ENCODE peak calls at places on chromosomes 16 and 17, in seven cellular contexts. One of them, this sample, is unnamed.

GRCh38 chr17:1351967-1352366 is 48.1 kb downstream of the YWHAE start:
- DNase-seq in nephron progenitor cell: no peak
- DNase-seq in stimulated activated CD4-positive, alpha-beta T cell treated with anti-CD3 and anti-CD28 coated beads, Interleukin-15, amount 100 ng/mL, for 1 hour: no peak
- DNase-seq in stimulated activated CD8-positive, alpha-beta memory T cell treated with anti-CD3 and anti-CD28 coated beads, Interleukin-12 subunit alpha, Interleukin-12 subunit beta, amount 100 ng/mL, for 1 hour: no peak
- DNase-seq in HAP-1: no peak
- DNase-seq in tibial artery: no peak
- DNase-seq in activated CD4-positive, alpha-beta T cell treated with anti-CD3 and anti-CD28 coated beads, Interleukin-2, amount 50 U/mL, for 48 hours: no peak
- DNase-seq in this sample: no peak

GRCh38 chr16:55502801-55503366 is 6.0 kb upstream of the LPCAT2 start:
- DNase-seq in nephron progenitor cell: peak
- DNase-seq in stimulated activated CD4-positive, alpha-beta T cell treated with anti-CD3 and anti-CD28 coated beads, Interleukin-15, amount 100 ng/mL, for 1 hour: no peak
- DNase-seq in activated CD4-positive, alpha-beta T cell treated with anti-CD3 and anti-CD28 coated beads, Interleukin-2, amount 50 U/mL, for 48 hours: no peak
- DNase-seq in tibial artery: peak
- DNase-seq in HAP-1: peak
- DNase-seq in stimulated activated CD8-positive, alpha-beta memory T cell treated with anti-CD3 and anti-CD28 coated beads, Interleukin-12 subunit alpha, Interleukin-12 subunit beta, amount 100 ng/mL, for 1 hour: no peak
- DNase-seq in this sample: peak

GRCh38 chr16:56041556-56042140 is 149.6 kb upstream of the GNAO1 start:
- DNase-seq in stimulated activated CD4-positive, alpha-beta T cell treated with anti-CD3 and anti-CD28 coated beads, Interleukin-15, amount 100 ng/mL, for 1 hour: no peak
- DNase-seq in tibial artery: no peak
- DNase-seq in stimulated activated CD8-positive, alpha-beta memory T cell treated with anti-CD3 and anti-CD28 coated beads, Interleukin-12 subunit alpha, Interleukin-12 subunit beta, amount 100 ng/mL, for 1 hour: peak
- DNase-seq in HAP-1: peak
- DNase-seq in activated CD4-positive, alpha-beta T cell treated with anti-CD3 and anti-CD28 coated beads, Interleukin-2, amount 50 U/mL, for 48 hours: peak
- DNase-seq in nephron progenitor cell: peak
- DNase-seq in this sample: peak

GRCh38 chr17:8345052-8345690 is 5.5 kb downstream of the ODF4 start:
- DNase-seq in nephron progenitor cell: no peak
- DNase-seq in stimulated activated CD4-positive, alpha-beta T cell treated with anti-CD3 and anti-CD28 coated beads, Interleukin-15, amount 100 ng/mL, for 1 hour: no peak
- DNase-seq in HAP-1: no peak
- DNase-seq in activated CD4-positive, alpha-beta T cell treated with anti-CD3 and anti-CD28 coated beads, Interleukin-2, amount 50 U/mL, for 48 hours: no peak
- DNase-seq in stimulated activated CD8-positive, alpha-beta memory T cell treated with anti-CD3 and anti-CD28 coated beads, Interleukin-12 subunit alpha, Interleukin-12 subunit beta, amount 100 ng/mL, for 1 hour: no peak
- DNase-seq in tibial artery: no peak
- DNase-seq in this sample: no peak

GRCh38 chr17:58875261-58875660 is 119.6 kb downstream of the PPM1E start:
- DNase-seq in stimulated activated CD8-positive, alpha-beta memory T cell treated with anti-CD3 and anti-CD28 coated beads, Interleukin-12 subunit alpha, Interleukin-12 subunit beta, amount 100 ng/mL, for 1 hour: no peak
- DNase-seq in tibial artery: no peak
- DNase-seq in HAP-1: no peak
- DNase-seq in nephron progenitor cell: no peak
- DNase-seq in activated CD4-positive, alpha-beta T cell treated with anti-CD3 and anti-CD28 coated beads, Interleukin-2, amount 50 U/mL, for 48 hours: no peak
- DNase-seq in stimulated activated CD4-positive, alpha-beta T cell treated with anti-CD3 and anti-CD28 coated beads, Interleukin-15, amount 100 ng/mL, for 1 hour: no peak
- DNase-seq in this sample: no peak

GRCh38 chr17:77570565-77570898 is 388.0 kb upstream of the TNRC6C start:
- DNase-seq in nephron progenitor cell: no peak
- DNase-seq in activated CD4-positive, alpha-beta T cell treated with anti-CD3 and anti-CD28 coated beads, Interleukin-2, amount 50 U/mL, for 48 hours: no peak
- DNase-seq in stimulated activated CD8-positive, alpha-beta memory T cell treated with anti-CD3 and anti-CD28 coated beads, Interleukin-12 subunit alpha, Interleukin-12 subunit beta, amount 100 ng/mL, for 1 hour: no peak
- DNase-seq in HAP-1: no peak
- DNase-seq in tibial artery: peak
- DNase-seq in stimulated activated CD4-positive, alpha-beta T cell treated with anti-CD3 and anti-CD28 coated beads, Interleukin-15, amount 100 ng/mL, for 1 hour: no peak
- DNase-seq in this sample: no peak

GRCh38 chr17:58956997-58957724 is 149.5 kb downstream of the TRIM37 start:
- DNase-seq in nephron progenitor cell: no peak
- DNase-seq in tibial artery: no peak
- DNase-seq in stimulated activated CD4-positive, alpha-beta T cell treated with anti-CD3 and anti-CD28 coated beads, Interleukin-15, amount 100 ng/mL, for 1 hour: no peak
- DNase-seq in activated CD4-positive, alpha-beta T cell treated with anti-CD3 and anti-CD28 coated beads, Interleukin-2, amount 50 U/mL, for 48 hours: no peak
- DNase-seq in stimulated activated CD8-positive, alpha-beta memory T cell treated with anti-CD3 and anti-CD28 coated beads, Interleukin-12 subunit alpha, Interleukin-12 subunit beta, amount 100 ng/mL, for 1 hour: no peak
- DNase-seq in HAP-1: no peak
- DNase-seq in this sample: no peak

GRCh38 chr17:62625184-62625869 is 2.1 kb upstream of the MRC2 start:
- DNase-seq in stimulated activated CD4-positive, alpha-beta T cell treated with anti-CD3 and anti-CD28 coated beads, Interleukin-15, amount 100 ng/mL, for 1 hour: no peak
- DNase-seq in activated CD4-positive, alpha-beta T cell treated with anti-CD3 and anti-CD28 coated beads, Interleukin-2, amount 50 U/mL, for 48 hours: no peak
- DNase-seq in HAP-1: no peak
- DNase-seq in stimulated activated CD8-positive, alpha-beta memory T cell treated with anti-CD3 and anti-CD28 coated beads, Interleukin-12 subunit alpha, Interleukin-12 subunit beta, amount 100 ng/mL, for 1 hour: no peak
- DNase-seq in nephron progenitor cell: no peak
- DNase-seq in tibial artery: no peak
- DNase-seq in this sample: no peak

GRCh38 chr17:69474171-69474831 is 59.8 kb downstream of the MAP2K6 start:
- DNase-seq in activated CD4-positive, alpha-beta T cell treated with anti-CD3 and anti-CD28 coated beads, Interleukin-2, amount 50 U/mL, for 48 hours: no peak
- DNase-seq in tibial artery: no peak
- DNase-seq in stimulated activated CD4-positive, alpha-beta T cell treated with anti-CD3 and anti-CD28 coated beads, Interleukin-15, amount 100 ng/mL, for 1 hour: no peak
- DNase-seq in nephron progenitor cell: no peak
- DNase-seq in HAP-1: no peak
- DNase-seq in stimulated activated CD8-positive, alpha-beta memory T cell treated with anti-CD3 and anti-CD28 coated beads, Interleukin-12 subunit alpha, Interleukin-12 subunit beta, amount 100 ng/mL, for 1 hour: no peak
- DNase-seq in this sample: no peak

GRCh38 chr16:89613101-89613953 is at the start of gene DPEP1:
- DNase-seq in HAP-1: no peak
- DNase-seq in stimulated activated CD4-positive, alpha-beta T cell treated with anti-CD3 and anti-CD28 coated beads, Interleukin-15, amount 100 ng/mL, for 1 hour: no peak
- DNase-seq in tibial artery: no peak
- DNase-seq in stimulated activated CD8-positive, alpha-beta memory T cell treated with anti-CD3 and anti-CD28 coated beads, Interleukin-12 subunit alpha, Interleukin-12 subunit beta, amount 100 ng/mL, for 1 hour: no peak
- DNase-seq in activated CD4-positive, alpha-beta T cell treated with anti-CD3 and anti-CD28 coated beads, Interleukin-2, amount 50 U/mL, for 48 hours: no peak
- DNase-seq in nephron progenitor cell: no peak
- DNase-seq in this sample: no peak

GRCh38 chr17:82517230-82517865 is 2.2 kb upstream of the FOXK2 start:
- DNase-seq in tibial artery: no peak
- DNase-seq in stimulated activated CD8-positive, alpha-beta memory T cell treated with anti-CD3 and anti-CD28 coated beads, Interleukin-12 subunit alpha, Interleukin-12 subunit beta, amount 100 ng/mL, for 1 hour: no peak
- DNase-seq in stimulated activated CD4-positive, alpha-beta T cell treated with anti-CD3 and anti-CD28 coated beads, Interleukin-15, amount 100 ng/mL, for 1 hour: no peak
- DNase-seq in activated CD4-positive, alpha-beta T cell treated with anti-CD3 and anti-CD28 coated beads, Interleukin-2, amount 50 U/mL, for 48 hours: no peak
- DNase-seq in nephron progenitor cell: no peak
- DNase-seq in HAP-1: no peak
- DNase-seq in this sample: no peak

GRCh38 chr16:23948949-23949392 is 113.2 kb downstream of the PRKCB start:
- DNase-seq in stimulated activated CD8-positive, alpha-beta memory T cell treated with anti-CD3 and anti-CD28 coated beads, Interleukin-12 subunit alpha, Interleukin-12 subunit beta, amount 100 ng/mL, for 1 hour: peak
- DNase-seq in HAP-1: no peak
- DNase-seq in tibial artery: no peak
- DNase-seq in nephron progenitor cell: no peak
- DNase-seq in stimulated activated CD4-positive, alpha-beta T cell treated with anti-CD3 and anti-CD28 coated beads, Interleukin-15, amount 100 ng/mL, for 1 hour: no peak
- DNase-seq in activated CD4-positive, alpha-beta T cell treated with anti-CD3 and anti-CD28 coated beads, Interleukin-2, amount 50 U/mL, for 48 hours: no peak
- DNase-seq in this sample: no peak

GRCh38 chr17:73386561-73386960 is 74.8 kb upstream of the CDC42EP4 start:
- DNase-seq in activated CD4-positive, alpha-beta T cell treated with anti-CD3 and anti-CD28 coated beads, Interleukin-2, amount 50 U/mL, for 48 hours: no peak
- DNase-seq in tibial artery: no peak
- DNase-seq in nephron progenitor cell: no peak
- DNase-seq in HAP-1: no peak
- DNase-seq in stimulated activated CD8-positive, alpha-beta memory T cell treated with anti-CD3 and anti-CD28 coated beads, Interleukin-12 subunit alpha, Interleukin-12 subunit beta, amount 100 ng/mL, for 1 hour: no peak
- DNase-seq in stimulated activated CD4-positive, alpha-beta T cell treated with anti-CD3 and anti-CD28 coated beads, Interleukin-15, amount 100 ng/mL, for 1 hour: no peak
- DNase-seq in this sample: no peak

GRCh38 chr17:68290955-68291835 is at the start of the genes ARSG and SLC16A6:
- DNase-seq in tibial artery: no peak
- DNase-seq in stimulated activated CD4-positive, alpha-beta T cell treated with anti-CD3 and anti-CD28 coated beads, Interleukin-15, amount 100 ng/mL, for 1 hour: peak
- DNase-seq in HAP-1: peak
- DNase-seq in stimulated activated CD8-positive, alpha-beta memory T cell treated with anti-CD3 and anti-CD28 coated beads, Interleukin-12 subunit alpha, Interleukin-12 subunit beta, amount 100 ng/mL, for 1 hour: peak
- DNase-seq in activated CD4-positive, alpha-beta T cell treated with anti-CD3 and anti-CD28 coated beads, Interleukin-2, amount 50 U/mL, for 48 hours: peak
- DNase-seq in nephron progenitor cell: peak
- DNase-seq in this sample: peak

GRCh38 chr17:50219345-50219744 is 17.9 kb upstream of the COL1A1 start:
- DNase-seq in stimulated activated CD4-positive, alpha-beta T cell treated with anti-CD3 and anti-CD28 coated beads, Interleukin-15, amount 100 ng/mL, for 1 hour: no peak
- DNase-seq in activated CD4-positive, alpha-beta T cell treated with anti-CD3 and anti-CD28 coated beads, Interleukin-2, amount 50 U/mL, for 48 hours: no peak
- DNase-seq in nephron progenitor cell: no peak
- DNase-seq in stimulated activated CD8-positive, alpha-beta memory T cell treated with anti-CD3 and anti-CD28 coated beads, Interleukin-12 subunit alpha, Interleukin-12 subunit beta, amount 100 ng/mL, for 1 hour: no peak
- DNase-seq in HAP-1: no peak
- DNase-seq in tibial artery: no peak
- DNase-seq in this sample: no peak

GRCh38 chr17:38761612-38762011 is 9.1 kb downstream of the PSMB3 start:
- DNase-seq in HAP-1: peak
- DNase-seq in nephron progenitor cell: peak
- DNase-seq in activated CD4-positive, alpha-beta T cell treated with anti-CD3 and anti-CD28 coated beads, Interleukin-2, amount 50 U/mL, for 48 hours: peak
- DNase-seq in tibial artery: no peak
- DNase-seq in stimulated activated CD4-positive, alpha-beta T cell treated with anti-CD3 and anti-CD28 coated beads, Interleukin-15, amount 100 ng/mL, for 1 hour: no peak
- DNase-seq in stimulated activated CD8-positive, alpha-beta memory T cell treated with anti-CD3 and anti-CD28 coated beads, Interleukin-12 subunit alpha, Interleukin-12 subunit beta, amount 100 ng/mL, for 1 hour: no peak
- DNase-seq in this sample: no peak

GRCh38 chr16:10103700-10104099 is 78.5 kb downstream of the GRIN2A start:
- DNase-seq in tibial artery: no peak
- DNase-seq in activated CD4-positive, alpha-beta T cell treated with anti-CD3 and anti-CD28 coated beads, Interleukin-2, amount 50 U/mL, for 48 hours: no peak
- DNase-seq in stimulated activated CD4-positive, alpha-beta T cell treated with anti-CD3 and anti-CD28 coated beads, Interleukin-15, amount 100 ng/mL, for 1 hour: no peak
- DNase-seq in HAP-1: no peak
- DNase-seq in nephron progenitor cell: no peak
- DNase-seq in stimulated activated CD8-positive, alpha-beta memory T cell treated with anti-CD3 and anti-CD28 coated beads, Interleukin-12 subunit alpha, Interleukin-12 subunit beta, amount 100 ng/mL, for 1 hour: no peak
- DNase-seq in this sample: no peak

GRCh38 chr16:50570808-50571598 is 22.8 kb downstream of the NKD1 start:
- DNase-seq in HAP-1: no peak
- DNase-seq in nephron progenitor cell: no peak
- DNase-seq in stimulated activated CD8-positive, alpha-beta memory T cell treated with anti-CD3 and anti-CD28 coated beads, Interleukin-12 subunit alpha, Interleukin-12 subunit beta, amount 100 ng/mL, for 1 hour: no peak
- DNase-seq in tibial artery: no peak
- DNase-seq in stimulated activated CD4-positive, alpha-beta T cell treated with anti-CD3 and anti-CD28 coated beads, Interleukin-15, amount 100 ng/mL, for 1 hour: no peak
- DNase-seq in activated CD4-positive, alpha-beta T cell treated with anti-CD3 and anti-CD28 coated beads, Interleukin-2, amount 50 U/mL, for 48 hours: no peak
- DNase-seq in this sample: no peak

GRCh38 chr17:7496470-7497227 is 12.5 kb downstream of the POLR2A start:
- DNase-seq in activated CD4-positive, alpha-beta T cell treated with anti-CD3 and anti-CD28 coated beads, Interleukin-2, amount 50 U/mL, for 48 hours: no peak
- DNase-seq in nephron progenitor cell: no peak
- DNase-seq in stimulated activated CD4-positive, alpha-beta T cell treated with anti-CD3 and anti-CD28 coated beads, Interleukin-15, amount 100 ng/mL, for 1 hour: no peak
- DNase-seq in stimulated activated CD8-positive, alpha-beta memory T cell treated with anti-CD3 and anti-CD28 coated beads, Interleukin-12 subunit alpha, Interleukin-12 subunit beta, amount 100 ng/mL, for 1 hour: no peak
- DNase-seq in HAP-1: no peak
- DNase-seq in tibial artery: peak
- DNase-seq in this sample: no peak